ENCODE peak calls at places on chromosomes 4 and X, in seven cellular contexts. R is mesothelial cell of epicardium, I is A549, L is tibial nerve, X is Peyer's patch, W is fibroblast of mammary gland, A is lower leg skin. Y is an unnamed sample.

GRCh38 chr4:183797445-183798248 is 107.5 kb upstream of the STOX2 start:
- DNase-seq in R (no peak), I (peak; percentile 17), L (no peak), X (no peak), W (peak; percentile 20), A (no peak), Y (peak; percentile 41)

GRCh38 chrX:2819345-2820130 is 9.2 kb upstream of the GYG2 start:
- DNase-seq in R (no peak), I (peak; percentile 67), L (no peak), X (no peak), W (peak; percentile 49), A (no peak), Y (no peak)

GRCh38 chr4:162163892-162164759 is at the start of gene FSTL5:
- DNase-seq in R (peak; percentile 29), I (peak; percentile 22), L (peak; percentile 34), X (peak; percentile 50), W (peak; percentile 12), A (peak; percentile 14), Y (peak; percentile 14)

GRCh38 chrX:119189586-119189985 is 46.5 kb upstream of the PGRMC1 start:
- DNase-seq in R (no peak), I (no peak), L (peak; percentile 35), X (no peak), W (peak; percentile 93), A (peak; percentile 24), Y (no peak)

GRCh38 chr4:17562157-17562556 is 14.8 kb upstream of the LAP3 start:
- DNase-seq in R (no peak), I (no peak), L (no peak), X (no peak), W (no peak), A (no peak), Y (no peak)

GRCh38 chr4:75285837-75286236 is 228.4 kb downstream of the RCHY1 start:
- DNase-seq in R (no peak), I (no peak), L (no peak), X (no peak), W (no peak), A (no peak), Y (no peak)

GRCh38 chrX:7638053-7638452 is 204.9 kb upstream of the VCX start:
- DNase-seq in R (no peak), I (no peak), L (no peak), X (no peak), W (no peak), A (no peak), Y (no peak)

GRCh38 chr4:183098080-183098722 is 856 bp upstream of the WWC2 start:
- DNase-seq in R (peak; percentile 37), I (peak; percentile 33), L (peak; percentile 19), X (peak; percentile 62), W (peak; percentile 43), A (peak; percentile 20), Y (peak; percentile 69)

GRCh38 chrX:130295519-130296314 is 27.0 kb upstream of the ZNF280C start:
- DNase-seq in R (no peak), I (no peak), L (no peak), X (no peak), W (peak; percentile 41), A (no peak), Y (no peak)

GRCh38 chr4:141646969-141647368 is 10.6 kb downstream of the IL15 start:
- DNase-seq in R (no peak), I (no peak), L (no peak), X (no peak), W (no peak), A (no peak), Y (no peak)

GRCh38 chr4:111066447-111066846 is 443.6 kb upstream of the PITX2 start:
- DNase-seq in R (no peak), I (no peak), L (no peak), X (no peak), W (peak; percentile 43), A (no peak), Y (no peak)

GRCh38 chrX:8194216-8194615 is 23.1 kb upstream of the VCX2 start:
- DNase-seq in R (no peak), I (no peak), L (no peak), X (no peak), W (no peak), A (no peak), Y (no peak)

GRCh38 chr4:99657801-99658200 is at the start of gene C4orf54:
- DNase-seq in R (no peak), I (no peak), L (no peak), X (no peak), W (no peak), A (no peak), Y (no peak)

GRCh38 chr4:158729716-158730559 is 6.7 kb upstream of the PPID start:
- DNase-seq in R (no peak), I (peak; percentile 55), L (peak; percentile 77), X (peak; percentile 53), W (peak; percentile 70), A (peak; percentile 63), Y (peak; percentile 72)

GRCh38 chrX:56228914-56229313 is 3.2 kb upstream of the KLF8 start:
- DNase-seq in R (no peak), I (no peak), L (peak; percentile 8), X (no peak), W (peak; percentile 4), A (no peak), Y (no peak)

GRCh38 chr4:5717449-5718158 is 6.6 kb downstream of the EVC start:
- DNase-seq in R (no peak), I (no peak), L (no peak), X (no peak), W (no peak), A (no peak), Y (no peak)

GRCh38 chrX:16882188-16882587 is 12.0 kb upstream of the RBBP7 start:
- DNase-seq in R (no peak), I (no peak), L (no peak), X (peak; percentile 51), W (no peak), A (no peak), Y (no peak)

GRCh38 chr4:84994280-84994679 is 27.8 kb upstream of the WDFY3 start:
- DNase-seq in R (no peak), I (no peak), L (no peak), X (no peak), W (peak; percentile 24), A (no peak), Y (no peak)

GRCh38 chr4:98828801-98829200 is 100.1 kb downstream of the EIF4E start:
- DNase-seq in R (no peak), I (no peak), L (no peak), X (no peak), W (peak; percentile 17), A (no peak), Y (no peak)

GRCh38 chr4:143763587-143763986 is 63.1 kb upstream of the FREM3 start:
- DNase-seq in R (no peak), I (no peak), L (no peak), X (no peak), W (no peak), A (no peak), Y (no peak)

GRCh38 chr4:44150091-44150576 is 298.5 kb downstream of the KCTD8 start:
- DNase-seq in R (no peak), I (no peak), L (no peak), X (no peak), W (peak; percentile 12), A (no peak), Y (no peak)

GRCh38 chr4:152850377-152850776 is 70.6 kb downstream of the ARFIP1 start:
- DNase-seq in R (no peak), I (no peak), L (no peak), X (no peak), W (peak; percentile 49), A (no peak), Y (no peak)

GRCh38 chrX:5113128-5113527 is 1115.5 kb downstream of the NLGN4X start:
- DNase-seq in R (no peak), I (peak; percentile 11), L (no peak), X (no peak), W (no peak), A (no peak), Y (peak; percentile 0)

GRCh38 chr4:86935833-86936721 is 1.3 kb downstream of the AFF1 start:
- DNase-seq in R (no peak), I (peak; percentile 74), L (peak; percentile 63), X (peak; percentile 82), W (peak; percentile 70), A (peak; percentile 80), Y (peak; percentile 84)

GRCh38 chrX:26597981-26598380 is 382.0 kb downstream of the MAGEB5 start:
- DNase-seq in R (no peak), I (no peak), L (no peak), X (no peak), W (no peak), A (no peak), Y (no peak)

GRCh38 chr4:150874386-150875226 is 140.5 kb downstream of the LRBA start:
- DNase-seq in R (no peak), I (no peak), L (no peak), X (no peak), W (peak; percentile 9), A (no peak), Y (no peak)

GRCh38 chr4:150875367-150875766 is 139.7 kb downstream of the LRBA start:
- DNase-seq in R (no peak), I (no peak), L (no peak), X (no peak), W (no peak), A (no peak), Y (no peak)
- TF ChIP-seq CTCF in R (no peak), I (no peak), L (no peak), X (no peak), W (no peak), A (no peak), Y (no peak)

GRCh38 chr4:14667624-14668295 is 334.5 kb upstream of the CPEB2 start:
- DNase-seq in R (no peak), I (no peak), L (no peak), X (no peak), W (no peak), A (no peak), Y (no peak)
- TF ChIP-seq CTCF in R (no peak), I (no peak), L (no peak), X (no peak), W (no peak), A (no peak), Y (no peak)

DNA sequence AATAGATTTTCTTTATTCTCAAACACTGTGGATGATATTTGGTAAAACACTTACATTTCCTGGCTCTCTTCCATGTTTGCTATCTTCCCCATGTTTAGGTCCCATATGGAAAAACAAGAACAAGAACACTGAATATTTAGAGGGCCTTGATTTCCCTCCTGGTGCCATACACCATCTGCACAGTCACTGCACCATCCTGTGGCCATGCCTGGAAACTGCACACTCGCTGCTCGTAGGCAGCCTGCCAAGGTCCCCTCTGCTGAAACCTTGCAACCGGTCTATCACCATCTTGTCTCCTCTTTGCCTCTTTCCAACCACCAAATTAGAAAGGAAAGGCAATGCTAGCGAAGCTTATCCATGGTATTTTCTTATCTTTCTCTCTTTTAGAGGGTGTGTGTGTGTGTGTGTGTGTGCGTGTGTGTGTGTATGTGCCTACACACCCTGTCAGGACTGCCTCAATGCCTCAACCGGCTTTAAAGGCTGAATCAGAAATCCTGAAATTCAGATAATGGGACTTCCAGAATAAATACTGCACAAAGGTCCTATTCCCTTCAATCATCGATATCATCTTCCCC is 124.2 kb upstream of the MBNL3 start:
- DNase-seq in R (peak; percentile 45), I (no peak), L (peak; percentile 47), X (peak; percentile 46), W (peak; percentile 28), A (no peak), Y (peak; percentile 19)
- TF ChIP-seq CTCF in R (peak; percentile 68), I (peak; percentile 23), L (peak; percentile 35), X (no peak), W (peak; percentile 59), A (no peak), Y (peak; percentile 33)

DNA sequence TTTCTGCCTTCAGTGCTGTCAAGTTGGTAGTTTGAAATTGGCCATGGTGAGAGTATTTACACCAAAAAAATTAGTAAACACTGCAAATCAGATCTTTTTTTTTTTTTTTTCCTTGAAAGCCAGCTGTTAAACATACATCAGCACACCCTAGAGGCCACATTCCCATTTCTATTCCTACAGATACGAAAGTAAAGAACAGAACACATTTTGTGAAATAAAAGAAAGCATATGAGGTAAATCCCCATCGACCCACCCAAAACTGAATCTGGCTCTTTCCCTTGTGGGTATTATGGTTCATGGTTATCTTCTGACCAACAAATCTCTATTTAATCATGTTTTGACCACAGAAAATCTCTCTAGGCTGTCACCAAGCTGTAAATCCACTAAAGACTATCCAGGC is 41.8 kb upstream of the AP1AR start:
- DNase-seq in R (no peak), I (no peak), L (no peak), X (no peak), W (peak; percentile 37), A (no peak), Y (no peak)
- TF ChIP-seq CTCF in R (no peak), I (peak; percentile 35), L (no peak), X (no peak), W (peak; percentile 25), A (no peak), Y (no peak)